ENCODE peak calls at places on chromosomes 13 and 19, in five cellular contexts. F, D, A, N and H are unnamed samples.

GRCh38 chr19:30450101-30450500 is 77.9 kb downstream of the ZNF536 start:
- DNase-seq in N (no peak), F (no peak), A (peak), D (no peak), H (no peak)

GRCh38 chr19:36128392-36128736 is 11.5 kb upstream of the CAPNS1 start:
- DNase-seq in N (peak), D (no peak), F (no peak), A (no peak), H (no peak)

GRCh38 chr13:110344320-110344719 is 37.2 kb downstream of the COL4A2 start:
- DNase-seq in F (no peak), N (no peak), A (no peak), D (no peak), H (no peak)

GRCh38 chr19:35936738-35937268 is 629 bp downstream of the LRFN3 start:
- DNase-seq in F (no peak), A (no peak), N (no peak), D (no peak), H (no peak)

GRCh38 chr13:97108535-97108910 is 113.6 kb upstream of the MBNL2 start:
- DNase-seq in N (no peak), F (no peak), D (peak), A (no peak), H (no peak)

GRCh38 chr13:75666646-75667351 is 30.7 kb downstream of the LMO7 start:
- DNase-seq in D (peak), N (no peak), F (no peak), A (no peak), H (no peak)

GRCh38 chr13:59658027-59658735 is 505.5 kb downstream of the DIAPH3 start:
- DNase-seq in F (no peak), D (no peak), N (no peak), A (no peak), H (no peak)

GRCh38 chr19:17973759-17974158 is 6.9 kb downstream of the KCNN1 start:
- DNase-seq in D (no peak), N (no peak), F (no peak), A (no peak), H (no peak)

GRCh38 chr19:29211562-29212416 is 1.2 kb downstream of the UQCRFS1 start:
- DNase-seq in A (no peak), N (no peak), F (no peak), D (peak), H (no peak)

GRCh38 chr13:47337781-47338507 is 441.1 kb upstream of the HTR2A start:
- DNase-seq in N (no peak), F (no peak), A (peak), D (peak), H (no peak)

DNA sequence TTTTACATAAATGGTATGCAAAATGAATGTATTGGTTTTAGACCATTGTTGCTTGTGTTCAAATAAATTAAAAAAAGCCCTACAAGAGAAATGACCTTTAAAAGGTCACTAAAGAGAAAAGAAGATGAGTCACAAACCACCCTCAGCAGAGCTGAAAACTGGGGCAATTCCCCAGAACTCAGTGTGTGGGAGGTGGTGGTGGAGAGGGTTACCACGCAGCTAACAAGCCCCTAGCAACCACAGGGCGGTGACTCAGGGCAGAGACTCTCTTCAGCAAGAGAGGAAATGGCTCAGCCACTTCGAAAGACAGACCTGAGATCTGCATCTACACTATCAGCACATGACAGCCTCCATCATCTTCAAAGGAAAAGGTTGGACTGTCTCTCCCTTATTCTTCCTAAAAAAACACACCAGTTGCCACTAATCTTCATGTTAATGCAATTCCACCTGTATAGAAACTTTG is 29.4 kb upstream of the NDFIP2 start:
- DNase-seq in N (no peak), D (peak), A (peak), F (no peak), H (no peak)
- TF ChIP-seq CTCF in N (no peak), D (no peak), A (no peak), F (no peak), H (no peak)

DNA sequence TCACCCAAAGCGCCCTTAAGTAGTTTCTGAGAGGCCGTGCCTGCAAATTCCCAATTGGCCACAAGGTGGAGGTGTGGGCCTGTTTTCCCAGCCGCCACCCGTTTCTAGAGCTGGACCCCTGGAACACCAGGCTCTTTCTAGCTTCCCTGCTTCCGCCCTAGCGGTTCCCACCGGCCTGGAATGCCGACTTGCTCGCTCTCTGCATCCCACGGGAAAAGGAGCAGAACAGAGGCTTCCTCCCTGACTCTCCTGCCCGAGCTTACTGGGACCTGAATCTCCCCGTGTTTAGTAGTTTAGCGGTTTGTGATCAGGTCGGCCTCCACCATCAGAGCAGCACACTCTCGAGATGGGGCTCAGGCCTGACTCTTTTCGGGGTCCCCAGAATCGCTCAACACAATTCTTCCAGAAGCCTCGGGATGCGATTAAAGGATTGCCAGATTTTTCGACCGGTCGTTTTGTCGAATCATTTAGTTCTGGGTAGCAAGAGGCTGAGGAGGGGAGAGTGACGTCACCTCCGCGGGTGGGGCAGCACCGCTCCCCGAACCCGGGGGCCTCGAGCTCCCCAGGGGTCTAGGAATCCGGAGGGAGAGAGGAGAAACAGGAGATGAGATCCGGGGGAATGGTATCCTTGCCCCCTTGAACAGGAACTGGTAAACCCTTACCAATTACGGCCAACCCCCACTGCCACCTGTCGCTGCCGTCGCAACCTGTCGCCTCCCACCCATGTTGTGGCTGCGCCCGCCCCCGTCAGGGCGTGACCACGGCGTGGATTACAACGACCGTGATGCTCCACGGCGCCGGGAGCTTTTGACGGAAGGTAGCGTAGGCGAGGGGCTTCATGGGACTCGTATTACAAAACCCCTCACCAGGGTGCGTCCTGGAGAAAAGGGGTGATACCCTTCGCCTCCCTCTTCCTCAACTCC is 8.0 kb downstream of the NAPSA start:
- DNase-seq in F (peak), A (peak), D (peak), N (peak), H (no peak)
- H3K4me3 ChIP-seq in F (peak), A (no peak), D (peak), N (peak), H (no peak)

DNA sequence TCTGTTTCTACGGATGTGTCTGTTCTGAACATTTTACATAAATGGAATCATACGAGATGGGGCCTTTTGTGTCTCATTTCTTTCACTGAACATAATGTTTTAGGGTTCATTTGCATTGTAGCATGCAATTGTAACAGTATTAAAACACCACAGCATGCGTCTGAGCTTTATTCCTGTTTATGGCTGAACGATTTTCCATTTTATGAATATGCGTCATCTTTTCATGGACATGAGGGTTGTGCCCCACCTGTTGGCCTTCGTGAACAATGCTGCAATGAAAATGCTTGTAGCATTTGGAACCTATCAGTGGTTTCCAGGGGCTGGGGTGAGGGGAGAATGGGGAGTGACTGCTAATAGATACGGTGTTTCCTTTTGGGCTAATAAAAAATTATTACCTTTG is 5.1 kb downstream of the OR10H1 start:
- DNase-seq in F (no peak), A (no peak), D (peak), N (no peak), H (no peak)
- TF ChIP-seq CTCF in F (no peak), A (no peak), D (no peak), N (peak), H (peak)

DNA sequence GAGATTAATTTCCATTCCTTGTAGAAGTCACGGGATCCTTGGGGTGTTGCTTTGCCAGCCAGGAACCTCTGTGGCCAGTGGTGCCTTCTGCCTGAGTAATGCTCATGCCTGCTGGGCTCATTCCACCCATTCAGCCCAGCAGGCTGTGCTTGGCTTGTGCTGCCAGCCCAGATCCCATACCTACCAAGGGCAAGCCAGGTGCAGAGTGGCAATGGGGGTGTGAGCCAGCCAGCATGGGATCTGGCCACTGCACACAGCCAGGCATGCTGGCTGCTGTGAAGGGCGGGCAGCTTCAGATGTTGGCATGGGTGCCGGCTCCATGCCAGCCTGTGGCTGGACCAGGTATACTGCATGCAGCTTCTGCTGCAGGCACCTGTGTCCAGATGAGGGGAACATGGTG is 42.5 kb downstream of the WDFY2 start:
- DNase-seq in A (no peak), F (no peak), D (no peak), N (no peak), H (no peak)
- H3K4me3 ChIP-seq in A (no peak), F (no peak), D (no peak), N (no peak), H (no peak)

DNA sequence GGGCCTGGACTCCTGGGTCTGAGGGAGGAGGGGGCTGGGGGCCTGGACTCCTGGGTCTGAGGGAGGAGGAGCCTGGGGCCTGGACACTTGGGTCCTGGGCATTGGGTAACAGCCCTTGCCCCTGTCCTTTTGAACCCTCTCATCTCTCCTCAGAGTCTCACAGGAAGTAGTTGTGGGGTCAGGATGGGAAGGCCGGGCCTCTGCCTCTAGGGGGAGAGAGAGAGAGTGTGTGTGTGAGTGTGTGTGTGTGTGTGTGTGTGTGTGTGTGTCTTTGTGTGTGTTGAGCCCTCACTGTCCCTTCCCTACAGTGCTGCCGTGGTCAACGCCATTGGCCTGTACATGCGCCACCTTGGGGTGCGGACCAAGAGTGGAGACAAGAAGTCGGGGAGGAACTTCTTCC is 10.9 kb downstream of the ARHGEF1 start:
- DNase-seq in N (peak), F (no peak), D (peak), A (peak), H (no peak)
- TF ChIP-seq CTCF in N (no peak), F (no peak), D (peak), A (no peak), H (no peak)

GRCh38 chr19:55115446-55116065 is 1.9 kb downstream of the PPP1R12C start:
- DNase-seq in N (no peak), A (no peak), F (no peak), D (peak), H (no peak)
- H3K4me3 ChIP-seq in N (peak), A (peak), F (peak), D (peak), H (peak)

DNA sequence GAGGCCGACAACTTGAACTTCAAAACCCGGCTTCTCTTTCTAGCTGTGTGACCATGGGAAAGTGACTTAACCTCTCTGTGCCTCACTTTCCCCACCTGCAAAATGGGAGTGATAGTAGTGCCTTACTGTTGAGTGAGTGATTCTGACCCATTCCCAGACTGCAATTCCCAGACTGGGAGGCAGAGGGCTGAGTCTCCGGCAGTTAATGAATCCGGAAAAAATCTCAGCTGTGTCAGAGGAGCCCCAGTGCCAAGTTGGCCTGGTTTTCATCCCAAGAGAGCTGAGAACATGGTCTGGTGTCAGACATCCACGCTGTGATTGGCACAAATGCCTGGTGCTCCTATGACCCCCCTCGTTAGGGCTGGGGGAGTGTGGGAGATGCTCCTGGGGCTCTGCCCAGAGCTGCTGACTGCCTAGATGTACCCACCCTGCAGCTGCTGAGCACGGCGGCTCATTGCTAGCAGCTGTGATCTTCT is 50.0 kb downstream of the PIN1 start:
- DNase-seq in N (no peak), A (peak), D (peak), F (no peak), H (no peak)
- TF ChIP-seq CTCF in N (no peak), A (peak), D (peak), F (peak), H (peak)

DNA sequence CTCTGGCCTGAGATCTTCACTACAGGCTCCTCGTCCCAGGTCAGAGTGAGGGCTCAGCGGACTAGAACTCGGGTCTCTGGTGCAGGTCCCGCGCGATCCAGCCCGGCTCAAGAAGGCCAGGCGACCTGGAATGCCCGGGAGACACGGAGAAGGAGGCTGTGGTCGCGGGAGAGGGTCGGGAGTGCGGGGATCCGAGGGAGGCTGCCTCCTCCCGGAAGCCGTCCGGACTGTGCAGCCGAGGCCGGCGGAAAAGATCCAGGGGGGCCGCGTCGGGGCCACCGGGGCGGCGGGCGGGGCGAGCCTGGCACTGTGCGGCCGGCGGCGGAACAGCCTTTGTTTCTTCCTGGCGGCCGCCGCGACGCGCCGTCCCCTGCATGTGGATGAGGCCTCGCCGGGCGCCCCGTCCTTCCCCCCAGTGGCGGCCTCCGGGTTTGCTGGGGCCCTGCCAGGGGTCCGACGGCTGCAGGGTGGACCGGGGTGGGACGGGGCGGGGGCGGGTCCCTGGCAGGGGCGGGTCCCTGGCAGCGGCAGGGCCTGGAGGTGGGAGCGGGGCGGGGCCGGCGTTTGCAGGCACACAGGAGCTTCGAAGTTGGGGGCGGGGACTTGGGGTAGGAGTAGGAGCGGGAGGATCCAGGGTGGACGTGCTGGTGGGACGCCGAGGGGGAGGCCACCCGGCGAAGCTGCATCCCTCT is 1.0 kb upstream of the SLC7A10 start:
- DNase-seq in N (no peak), D (no peak), A (peak), F (no peak), H (no peak)
- H3K4me3 ChIP-seq in N (no peak), D (no peak), A (no peak), F (peak), H (no peak)

GRCh38 chr19:4829001-4829712 is 2.4 kb downstream of the TICAM1 start:
- DNase-seq in D (no peak), F (no peak), N (no peak), A (no peak), H (no peak)
- TF ChIP-seq CTCF in D (no peak), F (no peak), N (no peak), A (no peak), H (no peak)

DNA sequence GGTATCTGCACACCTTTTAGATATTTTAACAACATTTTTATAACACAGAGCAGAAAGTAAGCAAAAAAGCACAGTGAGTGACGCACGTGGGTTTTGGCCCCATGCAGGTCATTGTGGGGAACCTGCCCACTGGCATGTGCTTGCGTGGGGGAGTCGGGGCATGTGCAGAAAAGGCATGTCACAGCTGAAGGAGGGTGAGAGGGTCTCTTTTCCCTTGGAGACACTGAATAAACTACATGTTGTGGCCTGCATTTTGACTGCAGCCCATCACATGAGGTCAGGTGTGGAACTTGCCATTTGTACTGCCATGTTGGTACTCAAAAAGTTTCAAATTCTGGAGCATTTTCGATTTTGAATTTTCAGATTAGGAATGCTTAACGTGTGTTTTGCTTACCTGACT is 72.7 kb upstream of the GPR183 start:
- DNase-seq in N (no peak), F (no peak), A (peak), D (no peak), H (no peak)
- H3K4me3 ChIP-seq in N (no peak), F (no peak), A (no peak), D (no peak), H (no peak)